ENCODE peak calls at places on chromosome 20, in six cellular contexts. Y, O, U, D, A and E are unnamed samples. For H3K4me1, the result is how much of the 10 kb centered on the place peaks cover.

GRCh38 chr20:20073851-20074252 is 21.5 kb downstream of the CFAP61 start:
- DNase-seq in Y (no peak), D (no peak), O (no peak), A (no peak), U (no peak), E (no peak)

GRCh38 chr20:4216866-4217265 is 201.5 kb upstream of the RNF24 start:
- DNase-seq in O (no peak), U (no peak), Y (no peak), D (no peak), A (no peak), E (no peak)

GRCh38 chr20:52569201-52569600 is 377.6 kb upstream of the ZFP64 start:
- DNase-seq in U (no peak), Y (no peak), D (no peak), A (peak), O (no peak), E (no peak)

GRCh38 chr20:61042501-61043385 is 209.3 kb upstream of the CDH4 start:
- DNase-seq in O (no peak), U (no peak), A (peak), D (no peak), Y (no peak), E (no peak)

GRCh38 chr20:45934046-45934586 is 367 bp upstream of the PCIF1 start:
- DNase-seq in Y (peak), U (peak), A (peak), O (peak), D (peak), E (peak)

GRCh38 chr20:6471110-6471647 is 296.3 kb upstream of the BMP2 start:
- DNase-seq in O (no peak), U (no peak), D (no peak), Y (no peak), A (no peak), E (no peak)

GRCh38 chr20:59297641-59298040 is 2.8 kb upstream of the EDN3 start:
- DNase-seq in O (no peak), D (no peak), U (no peak), Y (no peak), A (no peak), E (no peak)

GRCh38 chr20:17938889-17939619 is 29.5 kb downstream of the SNX5 start:
- DNase-seq in O (peak), A (peak), Y (peak), D (peak), U (peak), E (peak)

GRCh38 chr20:10513931-10514575 is 78.9 kb downstream of the SLX4IP start:
- DNase-seq in Y (peak), U (no peak), D (no peak), O (no peak), A (peak), E (no peak)

GRCh38 chr20:43977252-43977651 is 62.6 kb downstream of the TOX2 start:
- DNase-seq in Y (no peak), A (no peak), O (no peak), U (no peak), D (no peak), E (no peak)

GRCh38 chr20:25339608-25340007 is 51.0 kb downstream of the ABHD12 start:
- DNase-seq in U (no peak), O (no peak), A (no peak), D (no peak), Y (no peak), E (no peak)

GRCh38 chr20:58709703-58710039 is 17.1 kb downstream of the NPEPL1 start:
- DNase-seq in O (no peak), Y (no peak), D (no peak), A (no peak), U (no peak), E (no peak)

GRCh38 chr20:38125157-38126056 is 39.7 kb downstream of the TGM2 start:
- DNase-seq in O (no peak), Y (peak), U (no peak), D (no peak), A (no peak), E (no peak)

GRCh38 chr20:16167423-16167822 is 405.8 kb downstream of the KIF16B start:
- DNase-seq in U (no peak), A (no peak), Y (no peak), D (no peak), O (no peak), E (no peak)

GRCh38 chr20:17648306-17648646 is 33.8 kb downstream of the RRBP1 start:
- DNase-seq in Y (no peak), A (no peak), U (no peak), D (no peak), O (no peak), E (no peak)

GRCh38 chr20:33236351-33236750 is 555 bp downstream of the BPIFA1 start:
- DNase-seq in D (no peak), O (no peak), Y (no peak), U (no peak), A (no peak), E (no peak)

GRCh38 chr20:62911701-62912280 is 14.5 kb downstream of the DIDO1 start:
- DNase-seq in A (no peak), O (no peak), Y (no peak), U (no peak), D (no peak), E (no peak)
- H3K4me1 ChIP-seq in A (under half), O (under half), Y (under half), U (under half), D (under half), E (under half)

DNA sequence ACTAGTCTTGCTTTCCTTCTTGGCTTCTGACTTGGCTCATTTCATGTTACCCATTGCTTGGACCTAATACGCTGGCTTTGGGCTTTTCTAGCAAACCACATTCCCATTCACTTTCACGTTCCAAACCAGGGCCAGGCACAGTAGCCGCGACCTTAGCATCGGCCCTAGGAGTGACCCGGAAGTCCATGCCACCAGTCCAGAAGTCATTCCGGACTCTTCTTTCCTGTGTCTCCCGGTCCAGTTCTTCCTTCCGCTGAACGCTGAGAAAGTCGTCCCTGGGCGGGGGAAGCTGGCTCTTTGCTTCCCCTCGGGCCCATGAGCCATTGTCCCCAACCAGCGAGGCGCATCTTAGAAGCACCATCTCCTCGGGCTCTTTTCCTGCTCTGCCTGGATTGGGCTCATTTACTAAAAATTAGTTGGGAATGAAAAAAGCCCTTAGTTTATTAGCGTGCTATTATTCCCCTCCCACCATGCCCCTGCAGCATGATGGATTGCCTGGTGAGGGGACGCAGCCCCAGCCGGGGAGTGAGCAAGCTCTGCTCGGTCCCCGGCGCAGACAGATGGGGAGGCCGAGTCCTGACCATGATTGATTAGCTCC is 115.3 kb upstream of the TOP1 start:
- DNase-seq in Y (no peak), U (no peak), D (no peak), O (no peak), A (no peak), E (no peak)
- H2AFZ ChIP-seq in Y (no peak), U (peak), D (no peak), O (no peak), A (no peak), E (no peak)

DNA sequence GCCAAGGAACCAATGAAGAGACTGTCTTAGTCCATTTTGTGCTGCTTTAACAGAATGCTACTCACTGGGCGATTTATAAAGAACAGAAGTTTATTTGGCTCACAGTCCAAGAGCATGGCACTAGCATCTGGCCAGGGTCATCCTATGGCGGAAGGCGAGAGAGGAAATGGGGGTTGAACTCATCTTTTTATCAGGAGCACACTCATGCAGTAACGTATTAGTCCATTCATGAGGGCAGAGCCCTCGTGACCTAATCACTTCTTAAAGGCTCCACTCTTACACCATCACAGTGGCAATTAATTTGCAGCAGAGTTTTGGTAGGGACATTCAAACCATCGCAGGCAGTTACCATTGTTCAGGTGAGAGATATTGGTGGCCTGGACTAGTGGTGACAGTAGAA is 8.5 kb downstream of the ARFGEF2 start:
- DNase-seq in Y (no peak), D (no peak), A (no peak), U (no peak), O (no peak), E (no peak)
- TF ChIP-seq EZH2phosphoT487 in Y (no peak), D (no peak), A (no peak), U (no peak), O (no peak), E (no peak)

DNA sequence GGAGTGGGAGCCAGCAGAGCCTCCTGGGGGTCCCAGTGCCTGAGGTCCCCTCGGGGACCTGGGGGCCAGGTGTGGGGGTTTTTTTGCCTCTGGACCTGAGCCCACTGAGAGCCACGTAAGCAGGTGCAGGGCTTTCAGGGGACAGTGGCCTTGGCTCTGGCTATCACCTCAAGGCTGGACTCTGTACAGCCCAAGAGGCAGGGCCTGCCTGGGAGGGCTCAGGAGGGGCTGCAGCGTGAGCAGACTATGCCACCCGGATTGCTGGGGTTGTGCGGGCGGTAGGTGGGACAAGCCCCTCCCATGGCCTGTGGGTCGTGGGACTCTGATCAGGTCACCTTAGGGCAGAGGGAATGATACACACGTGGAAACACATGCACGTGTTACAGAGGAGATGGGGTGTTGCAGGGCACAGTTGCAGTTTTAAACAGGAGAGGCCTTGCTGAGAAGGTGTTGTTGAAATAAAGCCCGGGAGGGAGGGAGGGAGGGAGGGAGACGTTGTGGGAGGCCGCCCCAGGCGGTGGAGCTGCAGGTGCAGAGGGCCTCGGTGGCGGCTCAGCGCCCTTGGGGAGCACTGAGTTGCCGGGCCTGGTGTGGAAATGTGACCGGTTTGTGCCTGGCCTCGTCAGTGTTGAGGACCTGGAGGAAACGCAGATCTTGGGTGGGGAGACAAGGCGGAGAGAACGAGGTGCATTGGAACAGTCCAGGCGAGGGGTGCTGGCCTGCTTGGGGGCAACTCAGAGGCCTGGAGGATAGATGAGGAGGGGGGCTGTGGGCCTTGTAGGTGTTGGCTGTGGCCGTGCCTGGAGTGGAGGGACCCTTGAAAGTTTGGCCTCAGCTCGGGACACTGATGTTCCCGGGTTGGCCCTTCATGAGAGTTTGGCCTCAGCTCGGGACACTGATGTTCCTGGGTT is 2.3 kb downstream of the TCEA2 start:
- DNase-seq in A (no peak), O (no peak), Y (no peak), D (no peak), U (no peak), E (peak)
- H3K4me1 ChIP-seq in A (under half), O (under half), Y (under half), D (under half), U (under half), E (under half)

DNA sequence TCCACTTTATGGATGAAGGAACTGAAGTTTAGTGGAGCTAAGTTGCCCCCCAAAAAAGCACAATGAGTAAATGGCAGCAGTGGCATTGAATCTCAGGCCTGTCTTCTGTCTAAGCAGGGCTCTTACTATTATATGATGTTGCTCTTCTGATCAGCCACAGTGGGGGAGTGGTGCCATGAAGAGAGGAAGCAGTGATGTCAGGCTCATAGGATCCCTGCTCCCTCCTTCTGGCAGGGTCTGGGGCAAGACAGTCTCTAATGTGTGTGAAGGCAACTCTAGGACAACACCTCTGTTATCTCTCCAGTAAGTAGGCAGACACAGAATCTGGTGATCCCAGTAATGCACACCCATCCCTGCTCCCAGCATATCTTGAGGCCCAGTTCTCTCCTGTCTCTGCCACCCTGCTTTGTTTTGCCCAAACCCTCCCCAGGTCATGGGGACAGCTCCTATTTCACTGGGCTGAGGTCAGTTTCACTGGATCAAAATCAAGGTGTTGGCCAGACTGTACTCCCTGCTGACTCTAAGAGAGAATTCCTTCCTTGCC is 8.8 kb downstream of the C20orf202 start:
- DNase-seq in U (peak), A (no peak), Y (no peak), D (no peak), O (no peak), E (no peak)
- H2AFZ ChIP-seq in U (peak), A (no peak), Y (peak), D (peak), O (no peak), E (no peak)

GRCh38 chr20:50810842-50811241 is 16.0 kb downstream of the BCAS4 start:
- DNase-seq in Y (no peak), A (no peak), U (no peak), O (no peak), D (no peak), E (no peak)

GRCh38 chr20:50813101-50813643 is 18.3 kb downstream of the BCAS4 start:
- DNase-seq in U (no peak), A (no peak), D (no peak), O (no peak), Y (no peak), E (no peak)

GRCh38 chr20:50806126-50806768 is 11.4 kb downstream of the BCAS4 start:
- DNase-seq in D (no peak), Y (no peak), U (no peak), O (no peak), A (no peak), E (no peak)

GRCh38 chr20:50813801-50814200 is 18.9 kb downstream of the BCAS4 start:
- DNase-seq in Y (no peak), A (no peak), U (no peak), O (no peak), D (no peak), E (no peak)

GRCh38 chr20:50810063-50810462 is 15.2 kb downstream of the BCAS4 start:
- DNase-seq in U (no peak), Y (no peak), D (no peak), O (no peak), A (peak), E (no peak)
- TF ChIP-seq EZH2phosphoT487 in U (no peak), Y (no peak), D (no peak), O (no peak), A (no peak), E (no peak)